ENCODE peak calls at places on chromosomes 12 and 14, in five cellular contexts. J is K562, A is H1, P is HepG2, O is HCT116. S is an unnamed sample.
A peak's percentile ranks its signal among the peaks of the same experiment; 100 is the strongest.

GRCh38 chr12:122137681-122138080 is 36.3 kb downstream of the IL31 start:
- DNase-seq in J (peak; percentile 30), A (peak; percentile 82), P (no peak), O (no peak), S (no peak)

GRCh38 chr12:1094714-1095113 is 103.7 kb downstream of the ERC1 start:
- DNase-seq in J (no peak), A (no peak), P (no peak), O (no peak), S (peak; percentile 49)

GRCh38 chr12:63238892-63239291 is 87.9 kb upstream of the AVPR1A start:
- DNase-seq in J (no peak), A (no peak), P (no peak), O (no peak), S (no peak)

GRCh38 chr14:100106260-100106659 is 41.0 kb downstream of the EVL start:
- DNase-seq in J (no peak), A (no peak), P (no peak), O (no peak), S (no peak)

GRCh38 chr12:50185975-50186663 is 18.9 kb upstream of the CERS5 start:
- DNase-seq in J (no peak), A (no peak), P (no peak), O (no peak), S (no peak)

GRCh38 chr12:92070054-92070863 is 75.4 kb downstream of the BTG1 start:
- DNase-seq in J (no peak), A (no peak), P (peak; percentile 81), O (no peak), S (no peak)

GRCh38 chr12:13205809-13206559 is 9.5 kb downstream of the EMP1 start:
- DNase-seq in J (no peak), A (no peak), P (no peak), O (peak; percentile 83), S (no peak)

GRCh38 chr12:121300083-121300819 is 3.7 kb upstream of the CAMKK2 start:
- DNase-seq in J (no peak), A (no peak), P (no peak), O (no peak), S (no peak)

GRCh38 chr14:58301416-58301815 is 3.1 kb downstream of the ARID4A start:
- DNase-seq in J (no peak), A (no peak), P (no peak), O (no peak), S (no peak)

GRCh38 chr12:38588618-38589309 is 272.2 kb downstream of the ALG10B start:
- DNase-seq in J (no peak), A (no peak), P (no peak), O (no peak), S (no peak)

GRCh38 chr12:119448737-119449136 is 114.2 kb downstream of the CCDC60 start:
- DNase-seq in J (no peak), A (no peak), P (no peak), O (no peak), S (no peak)

GRCh38 chr14:74142523-74142922 is 57.8 kb downstream of the LIN52 start:
- DNase-seq in J (no peak), A (no peak), P (no peak), O (no peak), S (no peak)

GRCh38 chr12:30746190-30746589 is 8.6 kb downstream of the CAPRIN2 start:
- DNase-seq in J (no peak), A (no peak), P (peak; percentile 87), O (no peak), S (no peak)

GRCh38 chr12:538731-539539 is 79.2 kb downstream of the B4GALNT3 start:
- DNase-seq in J (no peak), A (no peak), P (no peak), O (peak; percentile 45), S (no peak)

GRCh38 chr12:108102363-108102762 is 26.7 kb upstream of the WSCD2 start:
- DNase-seq in J (peak; percentile 59), A (no peak), P (no peak), O (no peak), S (no peak)

GRCh38 chr14:99930420-99931274 is 134.6 kb upstream of the EVL start:
- DNase-seq in J (no peak), A (no peak), P (no peak), O (no peak), S (peak; percentile 82)

GRCh38 chr14:101070540-101071492 is 167.3 kb upstream of the RTL1 start:
- DNase-seq in J (no peak), A (peak; percentile 38), P (no peak), O (no peak), S (no peak)

GRCh38 chr14:32727827-32728226 is 210.9 kb upstream of the NPAS3 start:
- DNase-seq in J (no peak), A (no peak), P (peak; percentile 35), O (no peak), S (no peak)

GRCh38 chr12:113043240-113043639 is 13.3 kb upstream of the DTX1 start:
- DNase-seq in J (no peak), A (no peak), P (no peak), O (no peak), S (no peak)

GRCh38 chr12:52662093-52663006 is 10.3 kb upstream of the KRT2 start:
- DNase-seq in J (peak; percentile 95), A (no peak), P (no peak), O (no peak), S (no peak)

GRCh38 chr12:59155448-59155847 is 235.1 kb upstream of the LRIG3 start:
- DNase-seq in J (no peak), A (no peak), P (no peak), O (no peak), S (no peak)

GRCh38 chr14:54472291-54472690 is 16.5 kb downstream of the GMFB start:
- DNase-seq in J (no peak), A (no peak), P (no peak), O (no peak), S (no peak)

GRCh38 chr12:42706331-42706730 is 116.8 kb upstream of the PRICKLE1 start:
- DNase-seq in J (no peak), A (no peak), P (no peak), O (no peak), S (no peak)

GRCh38 chr12:31897791-31898503 is 61.3 kb upstream of the RESF1 start:
- DNase-seq in J (peak; percentile 80), A (peak; percentile 60), P (no peak), O (peak; percentile 19), S (no peak)

GRCh38 chr12:113424915-113425823 is 3.0 kb downstream of the SDSL start:
- DNase-seq in J (peak; percentile 77), A (peak; percentile 94), P (peak; percentile 16), O (no peak), S (no peak)

GRCh38 chr14:21802441-21802840 is 128.8 kb upstream of the OR4E1 start:
- DNase-seq in J (no peak), A (no peak), P (no peak), O (no peak), S (no peak)

GRCh38 chr12:117552971-117553370 is 191.5 kb upstream of the NOS1 start:
- DNase-seq in J (no peak), A (no peak), P (no peak), O (no peak), S (no peak)

GRCh38 chr12:40663781-40664180 is 28.5 kb upstream of the CNTN1 start:
- DNase-seq in J (no peak), A (no peak), P (no peak), O (no peak), S (no peak)

GRCh38 chr12:52023182-52023975 is 16.6 kb downstream of the TAMALIN start:
- DNase-seq in J (peak; percentile 88), A (peak; percentile 99), P (peak; percentile 59), O (peak; percentile 62), S (no peak)

GRCh38 chr12:121296618-121297476 is at the start of gene CAMKK2:
- DNase-seq in J (peak; percentile 90), A (peak; percentile 90), P (peak; percentile 50), O (peak; percentile 54), S (no peak)

GRCh38 chr12:34599530-34600513 is 577.5 kb downstream of the ALG10 start:
- DNase-seq in J (no peak), A (no peak), P (no peak), O (no peak), S (no peak)

GRCh38 chr12:90305379-90305778 is 596.7 kb upstream of the ATP2B1 start:
- DNase-seq in J (no peak), A (no peak), P (no peak), O (peak; percentile 6), S (no peak)

GRCh38 chr12:112308652-112309051 is 73.6 kb downstream of the HECTD4 start:
- DNase-seq in J (no peak), A (no peak), P (no peak), O (no peak), S (no peak)

GRCh38 chr14:31449971-31450610 is 7.2 kb downstream of the DTD2 start:
- DNase-seq in J (peak; percentile 28), A (no peak), P (peak; percentile 68), O (peak; percentile 7), S (no peak)

DNA sequence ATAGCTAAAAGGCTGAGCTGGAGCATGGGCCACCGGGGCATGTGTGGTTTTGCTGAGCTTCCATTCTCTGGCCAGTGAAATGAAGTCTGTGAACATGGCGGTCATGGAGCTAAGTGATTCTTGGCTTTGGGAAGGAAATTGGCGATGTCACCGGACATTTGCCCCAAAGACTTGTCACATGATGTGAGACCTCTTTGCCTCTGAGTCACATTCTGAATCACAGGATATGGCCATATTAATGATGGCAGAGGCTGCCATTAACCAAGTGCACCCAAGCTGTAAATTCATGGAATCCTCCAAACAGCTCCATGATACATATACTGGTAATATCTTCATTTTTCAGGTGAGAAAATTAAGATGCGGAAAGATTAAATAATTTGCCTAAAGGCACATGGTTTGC is 27.4 kb upstream of the BATF start:
- DNase-seq in J (no peak), A (no peak), P (no peak), O (no peak), S (no peak)
- TF ChIP-seq SRF in J (no peak), A (no peak), P (no peak), O (no peak), S (peak; percentile 29)

DNA sequence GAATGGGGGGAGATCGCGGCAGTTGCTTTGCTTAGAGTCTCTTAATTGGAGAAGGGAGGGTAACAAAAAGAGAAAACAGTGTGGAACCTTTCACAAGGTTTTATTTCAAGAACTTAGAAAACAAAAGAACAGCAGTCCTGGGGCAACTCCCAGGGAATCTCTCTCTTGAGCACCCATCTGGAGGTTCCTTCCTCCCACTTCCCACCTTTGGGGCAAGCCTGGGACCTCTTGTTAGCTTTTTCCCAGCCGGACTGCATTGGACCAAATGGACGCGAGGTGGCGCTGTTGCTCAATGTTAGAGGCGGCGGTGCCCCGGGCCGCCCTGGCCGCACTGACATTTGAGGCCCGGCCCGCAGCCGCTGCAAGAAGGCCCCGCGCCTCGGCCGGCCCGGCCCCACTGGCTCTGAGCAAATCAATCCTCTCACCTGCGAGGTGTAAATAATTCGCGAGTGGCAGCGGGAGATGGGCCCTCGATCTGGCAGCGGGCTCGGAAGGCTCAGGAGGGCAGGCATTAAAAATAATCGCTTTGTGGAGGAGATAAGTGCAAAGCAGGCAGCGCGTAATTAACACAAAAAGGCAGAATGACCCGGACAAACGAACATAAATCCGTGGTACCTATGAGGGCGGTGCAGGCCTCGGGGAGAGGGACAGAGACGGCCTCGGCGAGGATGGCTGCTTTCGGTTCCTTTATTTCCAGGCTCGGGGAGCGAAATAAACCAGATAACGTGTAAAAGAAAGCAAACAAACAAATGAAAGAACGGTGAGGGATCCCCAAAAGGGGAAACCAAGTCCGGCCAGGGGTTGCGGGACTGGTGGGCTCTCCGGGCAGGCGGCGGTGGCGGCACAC is 2.7 kb upstream of the HOXC8 start:
- DNase-seq in J (peak; percentile 91), A (peak; percentile 98), P (peak; percentile 73), O (no peak), S (no peak)
- TF ChIP-seq SRF in J (no peak), A (no peak), P (no peak), O (no peak), S (no peak)

GRCh38 chr12:72313757-72314270 is 41.6 kb downstream of the TRHDE start:
- DNase-seq in J (no peak), A (no peak), P (no peak), O (no peak), S (no peak)
- TF ChIP-seq SRF in J (no peak), A (no peak), P (no peak), O (no peak), S (no peak)

GRCh38 chr14:103543721-103544626 is 15.0 kb downstream of the TRMT61A start:
- DNase-seq in J (no peak), A (peak; percentile 56), P (no peak), O (no peak), S (no peak)
- TF ChIP-seq SRF in J (no peak), A (no peak), P (no peak), O (no peak), S (no peak)

S was measured in GM12878.